ENCODE peak calls at places on chromosomes 5 and 9, in seven cellular contexts. B, T, W, O, E, V and K are unnamed samples.
A peak's percentile ranks its signal among the peaks of the same experiment; 100 is the strongest.

GRCh38 chr5:1130218-1130946 is 18.5 kb upstream of the SLC12A7 start:
- DNase-seq in B (no peak), T (no peak), W (no peak), O (no peak), E (no peak), V (no peak), K (no peak)

GRCh38 chr5:7503564-7503963 is 107.6 kb downstream of the ADCY2 start:
- DNase-seq in B (no peak), T (no peak), W (no peak), O (no peak), E (no peak), V (no peak), K (no peak)

GRCh38 chr9:137499858-137500661 is 40.9 kb upstream of the NSMF start:
- DNase-seq in B (no peak), T (no peak), W (no peak), O (peak; percentile 60), E (no peak), V (no peak), K (no peak)

GRCh38 chr5:180137401-180138213 is 66.0 kb upstream of the RNF130 start:
- DNase-seq in B (no peak), T (no peak), W (no peak), O (peak; percentile 58), E (no peak), V (no peak), K (no peak)

GRCh38 chr5:31485376-31486207 is 46.3 kb downstream of the DROSHA start:
- DNase-seq in B (no peak), T (no peak), W (no peak), O (no peak), E (no peak), V (no peak), K (no peak)

GRCh38 chr5:112485802-112486427 is 66.8 kb upstream of the EPB41L4A start:
- DNase-seq in B (no peak), T (no peak), W (no peak), O (no peak), E (no peak), V (no peak), K (peak; percentile 26)

GRCh38 chr5:111930905-111931461 is 174.0 kb upstream of the NREP start:
- DNase-seq in B (no peak), T (no peak), W (no peak), O (no peak), E (peak; percentile 77), V (peak; percentile 78), K (no peak)

GRCh38 chr5:90876366-90876765 is 317.8 kb downstream of the ADGRV1 start:
- DNase-seq in B (no peak), T (no peak), W (no peak), O (no peak), E (no peak), V (no peak), K (no peak)

GRCh38 chr9:107180206-107180605 is 102.9 kb upstream of the RAD23B start:
- DNase-seq in B (no peak), T (no peak), W (peak; percentile 28), O (no peak), E (no peak), V (no peak), K (peak; percentile 34)

GRCh38 chr9:72933730-72934665 is 18.9 kb downstream of the ALDH1A1 start:
- DNase-seq in B (no peak), T (no peak), W (no peak), O (no peak), E (no peak), V (no peak), K (no peak)

GRCh38 chr9:84266087-84266561 is 74.4 kb downstream of the SLC28A3 start:
- DNase-seq in B (no peak), T (no peak), W (no peak), O (no peak), E (no peak), V (no peak), K (no peak)

GRCh38 chr9:109319072-109319630 is 1.7 kb downstream of the EPB41L4B start:
- DNase-seq in B (no peak), T (no peak), W (peak; percentile 58), O (no peak), E (no peak), V (no peak), K (no peak)
- H3K4me3 ChIP-seq in B (no peak overlapping the region), T (peak overlapping the region; percentile 54), W (peak overlapping the region; percentile 55), O (no peak overlapping the region), E (no peak overlapping the region), V (no peak overlapping the region), K (no peak overlapping the region)

GRCh38 chr5:122774861-122775712 is at the start of gene SNX2:
- DNase-seq in B (peak; percentile 89), T (peak; percentile 46), W (peak; percentile 96), O (peak; percentile 98), E (peak; percentile 76), V (peak; percentile 78), K (peak; percentile 89)
- TF ChIP-seq CTCF in B (peak; percentile 38), T (peak; percentile 14), W (peak; percentile 23), O (peak; percentile 19), E (no peak), V (peak; percentile 42), K (no peak)

GRCh38 chr5:54525692-54526091 is 8.1 kb downstream of the SNX18 start:
- DNase-seq in B (no peak), T (no peak), W (no peak), O (no peak), E (no peak), V (no peak), K (no peak)

GRCh38 chr5:54524082-54524481 is 6.5 kb downstream of the SNX18 start:
- DNase-seq in B (no peak), T (no peak), W (no peak), O (no peak), E (no peak), V (no peak), K (no peak)

GRCh38 chr5:54523534-54523933 is 6.0 kb downstream of the SNX18 start:
- DNase-seq in B (no peak), T (no peak), W (no peak), O (no peak), E (no peak), V (no peak), K (no peak)

GRCh38 chr5:54525226-54525625 is 7.7 kb downstream of the SNX18 start:
- DNase-seq in B (no peak), T (no peak), W (no peak), O (no peak), E (no peak), V (no peak), K (no peak)

DNA sequence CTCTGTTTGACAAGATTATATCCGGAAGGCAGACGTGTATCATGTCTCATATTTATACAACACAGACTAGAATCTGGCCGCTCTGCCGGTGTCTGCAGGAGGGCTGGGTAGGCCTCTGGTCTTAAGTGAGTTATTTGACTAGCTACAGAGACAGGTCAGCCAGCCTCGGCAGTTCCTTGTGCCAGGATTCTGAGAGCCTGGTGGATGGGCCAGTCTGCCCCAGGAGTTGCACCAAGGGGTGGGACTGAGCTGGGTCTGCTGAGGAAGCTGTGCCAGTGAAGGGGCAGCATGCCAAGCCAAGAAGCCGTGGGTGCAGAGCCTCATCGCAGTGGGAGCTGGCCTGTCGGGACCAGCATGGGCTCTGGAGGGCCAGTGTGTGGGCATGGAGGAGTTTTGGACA is 7.1 kb downstream of the SNX18 start:
- DNase-seq in B (no peak), T (no peak), W (peak; percentile 64), O (peak; percentile 80), E (no peak), V (peak; percentile 60), K (no peak)
- H3K4me3 ChIP-seq in B (peak overlapping the region; percentile 91), T (peak overlapping the region; percentile 53), W (no peak overlapping the region), O (no peak overlapping the region), E (peak overlapping the region; percentile 15), V (no peak overlapping the region), K (no peak overlapping the region)

GRCh38 chr5:142915840-142916424 is 145.8 kb downstream of the ARHGAP26 start:
- DNase-seq in B (no peak), T (no peak), W (peak; percentile 37), O (no peak), E (peak; percentile 48), V (no peak), K (peak; percentile 42)
- TF ChIP-seq CTCF in B (no peak), T (peak; percentile 76), W (peak; percentile 58), O (peak; percentile 24), E (peak; percentile 53), V (peak; percentile 87), K (peak; percentile 69)

DNA sequence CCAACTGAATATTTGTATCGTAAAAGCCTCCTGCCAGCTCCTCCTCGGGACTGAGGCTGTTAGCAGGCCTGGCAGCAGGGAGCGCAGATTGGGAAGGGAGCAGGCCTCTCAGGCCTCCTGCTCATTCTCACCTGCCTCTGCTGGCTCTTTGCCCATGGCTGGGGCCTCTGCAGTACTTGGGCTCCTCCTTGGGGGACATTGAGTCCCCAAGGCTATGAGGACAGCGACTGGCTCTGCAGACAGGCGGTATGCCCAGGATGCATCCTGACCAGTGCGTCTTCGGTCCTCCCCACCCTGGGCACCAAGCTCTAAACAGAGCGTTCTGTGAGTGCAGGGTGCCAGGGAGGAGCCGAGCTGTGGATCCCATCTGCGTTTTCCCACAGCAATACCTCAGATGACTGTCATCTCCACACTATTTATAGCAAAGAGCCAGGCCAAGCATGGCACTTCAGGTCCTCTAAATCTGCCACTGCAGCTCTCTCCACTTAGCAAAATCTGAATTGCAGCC is 38.7 kb downstream of the TSTD2 start:
- DNase-seq in B (no peak), T (no peak), W (no peak), O (no peak), E (no peak), V (no peak), K (no peak)
- H3K4me3 ChIP-seq in B (no peak overlapping the region), T (no peak overlapping the region), W (no peak overlapping the region), O (no peak overlapping the region), E (no peak overlapping the region), V (no peak overlapping the region), K (no peak overlapping the region)

DNA sequence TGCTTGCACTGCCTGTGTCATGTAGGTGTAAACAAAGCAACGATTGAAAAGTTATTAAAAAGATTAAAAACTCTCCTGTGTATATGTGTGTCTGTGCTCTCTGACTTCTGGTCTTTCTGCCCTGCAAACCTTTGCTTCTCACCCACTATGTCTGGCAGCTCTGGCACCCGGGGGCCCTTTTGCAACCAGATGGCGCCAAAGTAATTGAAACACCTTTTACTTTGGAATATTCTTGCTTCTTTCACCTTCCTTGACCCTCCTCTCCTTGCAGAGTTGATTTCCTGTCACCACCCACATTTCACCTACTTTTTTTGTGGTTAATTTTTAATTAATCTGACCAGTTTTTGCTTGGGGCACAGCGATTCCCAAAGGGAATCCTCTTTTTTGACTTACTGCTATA is 275.5 kb downstream of the ARHGEF28 start:
- DNase-seq in B (no peak), T (no peak), W (no peak), O (no peak), E (no peak), V (no peak), K (no peak)
- TF ChIP-seq CTCF in B (no peak), T (peak; percentile 12), W (peak; percentile 24), O (no peak), E (peak; percentile 8), V (peak; percentile 45), K (no peak)

DNA sequence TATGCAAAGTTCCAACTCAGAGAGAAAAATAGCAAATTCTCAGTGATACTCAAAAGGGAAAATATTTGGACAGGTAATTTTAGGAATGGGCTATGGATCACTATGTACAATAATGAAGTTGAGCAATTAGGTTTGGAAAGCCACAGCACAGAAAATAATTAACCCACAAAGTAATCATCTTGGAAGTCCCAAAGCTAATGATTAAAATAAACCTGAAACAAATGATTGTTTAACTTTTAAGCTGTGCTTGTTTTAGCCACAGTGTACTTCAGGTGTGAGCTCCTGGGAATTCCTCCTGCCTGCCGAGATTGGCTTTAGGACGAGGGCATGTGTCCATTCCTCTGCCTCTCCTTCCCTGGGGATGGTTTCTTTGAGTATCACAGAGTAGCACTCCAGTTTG is 403.9 kb downstream of the ZSWIM6 start:
- DNase-seq in B (no peak), T (no peak), W (no peak), O (no peak), E (no peak), V (no peak), K (no peak)
- H3K4me3 ChIP-seq in B (no peak overlapping the region), T (no peak overlapping the region), W (no peak overlapping the region), O (no peak overlapping the region), E (no peak overlapping the region), V (no peak overlapping the region), K (no peak overlapping the region)

GRCh38 chr9:75890541-75891276 is at the start of gene PCSK5:
- DNase-seq in B (peak; percentile 82), T (peak; percentile 73), W (peak; percentile 77), O (peak; percentile 91), E (peak; percentile 89), V (peak; percentile 95), K (peak; percentile 96)
- TF ChIP-seq CTCF in B (no peak), T (peak; percentile 35), W (peak; percentile 16), O (peak; percentile 11), E (peak; percentile 29), V (peak; percentile 37), K (peak; percentile 12)